ENCODE peak calls at places on chromosomes 3 and 15, in six cellular contexts. C, F, R, Y, K and L are unnamed samples.

GRCh38 chr15:94446441-94446840 is 215.1 kb downstream of the MCTP2 start:
- DNase-seq in R (no peak), C (no peak), K (no peak), Y (no peak), F (no peak), L (no peak)

GRCh38 chr3:15531346-15531745 is 9.8 kb upstream of the COLQ start:
- DNase-seq in Y (no peak), K (no peak), F (no peak), C (no peak), R (no peak), L (no peak)

GRCh38 chr3:30768703-30769550 is 125.5 kb downstream of the GADL1 start:
- DNase-seq in C (peak), K (peak), F (peak), Y (peak), R (no peak), L (peak)

GRCh38 chr3:16388850-16389411 is 123.9 kb downstream of the OXNAD1 start:
- DNase-seq in K (no peak), R (no peak), F (no peak), C (no peak), Y (no peak), L (no peak)

GRCh38 chr15:43242616-43243015 is 21.8 kb upstream of the EPB42 start:
- DNase-seq in Y (no peak), F (no peak), R (no peak), C (no peak), K (no peak), L (no peak)

GRCh38 chr3:9175421-9175820 is 74.0 kb downstream of the SRGAP3 start:
- DNase-seq in F (no peak), C (no peak), R (peak), K (no peak), Y (no peak), L (no peak)

GRCh38 chr3:49803464-49804140 is 541 bp downstream of the INKA1 start:
- DNase-seq in Y (peak), K (peak), C (peak), R (peak), F (peak), L (no peak)

GRCh38 chr15:90869601-90870353 is 1.4 kb downstream of the FURIN start:
- DNase-seq in C (peak), Y (no peak), F (peak), K (peak), R (peak), L (no peak)

GRCh38 chr15:77547801-77548607 is 84.7 kb downstream of the LINGO1 start:
- DNase-seq in Y (no peak), R (no peak), C (no peak), K (no peak), F (peak), L (no peak)

GRCh38 chr15:73924258-73924921 is 1.9 kb upstream of the LOXL1 start:
- DNase-seq in F (no peak), K (peak), C (no peak), Y (no peak), R (peak), L (no peak)

GRCh38 chr3:190321789-190322603 is at the start of gene CLDN1:
- DNase-seq in C (peak), K (peak), Y (peak), R (peak), F (peak), L (peak)

GRCh38 chr15:67385971-67386370 is 131.4 kb downstream of the IQCH start:
- DNase-seq in F (no peak), R (no peak), C (no peak), K (no peak), Y (no peak), L (no peak)
- TF ChIP-seq CTCF in F (no peak), R (no peak), C (no peak), K (no peak), Y (no peak), L (no peak)

GRCh38 chr3:157374931-157375330 is 61.7 kb upstream of the PTX3 start:
- DNase-seq in Y (no peak), K (no peak), F (no peak), C (no peak), R (no peak), L (no peak)

GRCh38 chr3:157373783-157374182 is 62.9 kb upstream of the PTX3 start:
- DNase-seq in Y (no peak), C (no peak), R (no peak), F (no peak), K (no peak), L (no peak)

GRCh38 chr3:157379741-157380140 is 56.9 kb upstream of the PTX3 start:
- DNase-seq in K (no peak), Y (no peak), R (no peak), C (no peak), F (no peak), L (no peak)

GRCh38 chr3:157375342-157375986 is 61.2 kb upstream of the PTX3 start:
- DNase-seq in R (no peak), K (no peak), C (no peak), Y (no peak), F (no peak), L (no peak)

GRCh38 chr3:157376596-157377300 is 59.9 kb upstream of the PTX3 start:
- DNase-seq in R (no peak), C (no peak), F (no peak), K (no peak), Y (no peak), L (no peak)
- TF ChIP-seq CTCF in R (no peak), C (no peak), F (no peak), K (no peak), Y (no peak), L (no peak)

DNA sequence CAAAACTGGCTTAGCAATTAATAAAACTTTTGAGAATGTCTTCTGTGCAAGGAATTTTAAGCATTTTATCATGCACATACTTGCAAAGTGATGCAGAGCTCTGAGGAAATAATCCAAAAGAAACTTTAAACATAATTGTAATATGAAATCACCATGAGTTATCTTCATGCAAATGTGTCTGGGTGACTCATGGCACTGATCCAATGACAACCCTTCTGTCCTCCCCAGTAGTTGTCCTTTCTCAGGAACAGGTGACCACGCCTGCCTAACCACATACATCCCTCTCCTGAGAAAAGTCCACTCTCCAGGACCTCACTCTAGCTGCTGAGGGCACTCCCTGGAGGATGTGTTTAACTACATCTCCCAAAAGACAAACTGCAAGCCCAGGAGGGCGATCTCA is 530.6 kb upstream of the IL12A start:
- DNase-seq in K (no peak), Y (no peak), C (no peak), R (peak), F (peak), L (no peak)
- TF ChIP-seq CTCF in K (no peak), Y (no peak), C (no peak), R (no peak), F (no peak), L (no peak)

GRCh38 chr3:47159153-47159552 is 4.8 kb downstream of the SETD2 start:
- DNase-seq in Y (no peak), C (no peak), F (no peak), R (no peak), K (no peak), L (no peak)

GRCh38 chr3:47152578-47152977 is 11.3 kb downstream of the SETD2 start:
- DNase-seq in Y (no peak), K (no peak), C (no peak), F (no peak), R (no peak), L (no peak)

GRCh38 chr3:47159820-47160219 is 4.1 kb downstream of the SETD2 start:
- DNase-seq in C (no peak), K (no peak), F (no peak), Y (no peak), R (no peak), L (no peak)

GRCh38 chr3:47158208-47158607 is 5.7 kb downstream of the SETD2 start:
- DNase-seq in Y (no peak), R (no peak), K (no peak), C (no peak), F (no peak), L (no peak)

GRCh38 chr3:47156418-47156817 is 7.5 kb downstream of the SETD2 start:
- DNase-seq in F (no peak), C (no peak), Y (no peak), K (no peak), R (no peak), L (no peak)
- TF ChIP-seq CTCF in F (no peak), C (no peak), Y (no peak), K (no peak), R (no peak), L (no peak)

DNA sequence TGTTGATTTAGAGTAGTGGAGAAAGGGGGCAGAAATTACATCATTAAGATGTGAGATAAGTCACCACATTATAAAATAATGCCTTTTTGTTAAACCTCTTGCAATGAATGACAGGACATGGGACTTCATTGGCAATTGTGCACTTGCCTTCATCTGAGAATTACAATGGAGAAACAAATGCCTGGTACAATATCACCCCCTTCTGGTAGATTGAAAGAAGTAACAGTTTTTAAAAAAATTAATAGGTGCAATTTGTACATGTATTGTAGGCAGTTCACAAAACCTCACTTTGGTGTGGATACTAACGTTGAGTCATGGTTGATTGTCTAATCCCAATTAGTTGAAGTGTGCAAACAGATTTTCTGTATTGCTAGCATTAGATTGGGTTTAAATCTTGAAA is 4.6 kb upstream of the P2RY14 start:
- DNase-seq in C (no peak), R (peak), K (no peak), Y (peak), F (no peak), L (no peak)
- TF ChIP-seq CTCF in C (peak), R (peak), K (peak), Y (peak), F (peak), L (peak)

DNA sequence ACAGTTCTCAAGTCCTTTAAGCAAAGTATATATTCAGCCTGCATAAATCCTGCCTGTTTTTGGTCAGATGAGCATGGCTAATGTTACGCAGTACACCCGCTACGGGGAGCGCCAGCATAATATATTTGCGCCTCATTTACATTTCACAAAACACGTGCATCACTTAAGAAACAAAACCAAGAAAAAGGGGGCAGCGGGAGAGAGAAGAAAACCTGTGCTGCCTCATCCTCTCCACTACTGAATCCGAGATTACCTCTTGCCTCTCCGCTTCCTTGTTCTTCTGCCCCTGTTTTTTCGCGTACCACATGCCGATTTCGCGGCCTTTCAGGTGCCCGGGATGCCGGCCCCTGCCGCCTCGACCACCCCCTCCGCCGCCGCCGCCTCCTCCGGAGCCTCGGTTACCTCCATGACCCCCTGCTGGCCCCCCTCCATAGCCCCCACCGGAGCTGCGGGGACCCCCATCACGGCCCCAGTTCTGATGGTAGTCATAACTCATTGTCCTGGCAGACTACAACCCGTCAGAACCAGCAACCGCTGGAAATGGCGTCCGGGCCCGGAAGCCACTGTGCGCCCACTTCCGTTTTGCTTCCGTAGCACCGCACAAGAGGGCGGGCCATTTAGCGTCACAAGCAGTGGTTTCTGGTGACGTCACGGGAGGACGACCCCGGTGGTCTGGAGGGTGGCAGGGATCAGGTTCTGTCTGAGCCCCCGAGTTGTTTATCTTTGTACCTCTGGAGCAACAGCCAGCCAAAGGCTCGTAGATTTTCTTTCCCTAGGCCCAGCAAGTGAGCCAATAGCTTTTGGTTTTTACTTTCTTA is at the start of gene DHX36:
- DNase-seq in Y (peak), F (peak), C (peak), K (peak), R (peak), L (peak)
- TF ChIP-seq CTCF in Y (no peak), F (no peak), C (no peak), K (no peak), R (no peak), L (no peak)

DNA sequence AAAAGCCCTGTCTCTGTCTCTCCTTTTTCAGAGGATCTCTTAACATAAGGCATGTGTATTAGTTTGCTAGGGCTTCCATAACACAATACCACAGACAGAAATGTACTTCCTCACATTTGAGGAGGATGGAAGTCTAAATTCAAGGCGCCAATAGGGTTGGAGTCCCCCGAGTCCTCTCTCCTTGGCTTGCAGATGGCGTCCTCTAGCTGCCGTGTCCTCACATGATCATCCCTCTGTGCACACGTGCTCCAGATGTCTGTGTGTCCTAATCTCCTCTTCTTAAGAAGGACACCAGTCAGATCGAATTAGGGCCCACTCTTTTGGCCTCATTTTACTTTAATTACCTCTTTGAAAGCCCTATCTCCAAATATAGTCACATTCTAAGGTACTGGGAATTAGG is 23.1 kb upstream of the BFSP2 start:
- DNase-seq in C (no peak), K (no peak), R (no peak), Y (no peak), F (no peak), L (no peak)
- TF ChIP-seq CTCF in C (peak), K (no peak), R (no peak), Y (no peak), F (peak), L (no peak)

GRCh38 chr3:78066287-78066686 is 1026.4 kb downstream of the ROBO2 start:
- DNase-seq in C (no peak), K (no peak), R (no peak), Y (no peak), F (no peak), L (no peak)
- TF ChIP-seq CTCF in C (no peak), K (no peak), R (no peak), Y (no peak), F (peak), L (no peak)